ENCODE peak calls at places on chromosomes 3 and 15, in six cellular contexts. K is hypothalamus; P is LoVo; C is Calu3; A is activated naive CD4-positive, alpha-beta T cell treated with anti-CD3 and anti-CD28 coated beads, Interleukin-2, amount 10 ng/mL, durations not matched to agents 7 days and 5 days; G is stimulated activated CD4-positive, alpha-beta T cell treated with anti-CD3 and anti-CD28 coated beads, Interleukin-1b, Interleukin-23, amount 100 ng/mL, for 1 hour. D is an unnamed sample.

GRCh38 chr3:141328286-141329166 is 39.8 kb upstream of the ZBTB38 start:
- DNase-seq in K (no peak), P (no peak), C (no peak), A (no peak), G (no peak), D (no peak)

GRCh38 chr15:75694241-75695182 is 18.1 kb downstream of the CSPG4 start:
- DNase-seq in K (peak; percentile 38), P (no peak), C (peak; percentile 78), A (peak; percentile 29), G (no peak), D (no peak)

GRCh38 chr15:77634266-77634962 is 1.7 kb upstream of the LINGO1 start:
- DNase-seq in K (no peak), P (peak; percentile 49), C (peak; percentile 87), A (peak; percentile 80), G (peak; percentile 37), D (peak; percentile 61)

GRCh38 chr15:78739996-78740903 is 71.0 kb downstream of the ADAMTS7 start:
- DNase-seq in K (no peak), P (peak; percentile 52), C (peak; percentile 91), A (peak; percentile 82), G (no peak), D (peak; percentile 72)

GRCh38 chr15:91186892-91187644 is 87.0 kb downstream of the SV2B start:
- DNase-seq in K (no peak), P (peak; percentile 43), C (peak; percentile 47), A (peak; percentile 49), G (no peak), D (peak; percentile 35)

GRCh38 chr3:119643528-119643927 is 16.9 kb downstream of the POPDC2 start:
- DNase-seq in K (no peak), P (peak; percentile 37), C (no peak), A (no peak), G (no peak), D (no peak)

GRCh38 chr3:175983369-175983768 is 1124.2 kb downstream of the NAALADL2 start:
- DNase-seq in K (no peak), P (no peak), C (no peak), A (no peak), G (no peak), D (no peak)

GRCh38 chr15:67574981-67575632 is 32.6 kb downstream of the MAP2K5 start:
- DNase-seq in K (no peak), P (no peak), C (no peak), A (no peak), G (no peak), D (no peak)

GRCh38 chr15:63238796-63239195 is 38.6 kb upstream of the APH1B start:
- DNase-seq in K (no peak), P (no peak), C (no peak), A (no peak), G (no peak), D (no peak)

GRCh38 chr3:96331341-96331740 is 483.1 kb upstream of the EPHA6 start:
- DNase-seq in K (no peak), P (no peak), C (peak; percentile 15), A (no peak), G (no peak), D (peak; percentile 7)

GRCh38 chr15:99070268-99070667 is 34.6 kb upstream of the SYNM start:
- DNase-seq in K (no peak), P (peak; percentile 9), C (no peak), A (no peak), G (no peak), D (no peak)

GRCh38 chr3:61579685-61580084 is 18.3 kb downstream of the PTPRG start:
- DNase-seq in K (no peak), P (no peak), C (no peak), A (no peak), G (no peak), D (no peak)

GRCh38 chr3:48215466-48215865 is 7.8 kb upstream of the CAMP start:
- DNase-seq in K (no peak), P (no peak), C (no peak), A (no peak), G (no peak), D (no peak)

GRCh38 chr15:58369261-58369699 is 62.5 kb upstream of the LIPC start:
- DNase-seq in K (no peak), P (no peak), C (peak; percentile 16), A (peak; percentile 51), G (no peak), D (no peak)

GRCh38 chr3:179026636-179027035 is 45.0 kb downstream of the ZMAT3 start:
- DNase-seq in K (no peak), P (no peak), C (no peak), A (no peak), G (no peak), D (no peak)

GRCh38 chr3:154992655-154993054 is 87.5 kb upstream of the MME start:
- DNase-seq in K (no peak), P (no peak), C (no peak), A (no peak), G (no peak), D (no peak)

GRCh38 chr15:59371458-59372351 is 966 bp downstream of the MYO1E start:
- DNase-seq in K (no peak), P (peak; percentile 55), C (peak; percentile 64), A (peak; percentile 48), G (no peak), D (peak; percentile 65)

GRCh38 chr3:157493627-157494550 is 9.3 kb downstream of the VEPH1 start:
- DNase-seq in K (no peak), P (peak; percentile 32), C (peak; percentile 36), A (no peak), G (no peak), D (peak; percentile 16)

GRCh38 chr15:92452143-92452542 is 58.5 kb downstream of the ST8SIA2 start:
- DNase-seq in K (no peak), P (no peak), C (no peak), A (no peak), G (no peak), D (no peak)

GRCh38 chr3:39362177-39362576 is 21.0 kb upstream of the SLC25A38 start:
- DNase-seq in K (no peak), P (no peak), C (peak; percentile 33), A (no peak), G (no peak), D (no peak)

GRCh38 chr15:31824009-31824408 is 206.3 kb upstream of the CHRNA7 start:
- DNase-seq in K (no peak), P (no peak), C (no peak), A (no peak), G (no peak), D (no peak)

GRCh38 chr3:11548721-11549131 is 95.0 kb downstream of the VGLL4 start:
- DNase-seq in K (no peak), P (peak; percentile 19), C (no peak), A (no peak), G (no peak), D (no peak)

GRCh38 chr3:95134693-95135375 is 1072.0 kb downstream of the NSUN3 start:
- DNase-seq in K (no peak), P (no peak), C (no peak), A (no peak), G (no peak), D (no peak)

GRCh38 chr15:58524247-58524646 is 92.5 kb downstream of the LIPC start:
- DNase-seq in K (no peak), P (no peak), C (no peak), A (no peak), G (no peak), D (no peak)

GRCh38 chr3:146342971-146343370 is 92.1 kb upstream of the PLSCR4 start:
- DNase-seq in K (no peak), P (no peak), C (no peak), A (no peak), G (no peak), D (no peak)

GRCh38 chr15:84731774-84732173 is 15.8 kb upstream of the SEC11A start:
- DNase-seq in K (no peak), P (no peak), C (no peak), A (no peak), G (no peak), D (no peak)

GRCh38 chr15:80689716-80690115 is 5.4 kb upstream of the ABHD17C start:
- DNase-seq in K (no peak), P (no peak), C (no peak), A (no peak), G (no peak), D (no peak)

GRCh38 chr3:194278186-194278845 is 72.8 kb downstream of the CPN2 start:
- DNase-seq in K (no peak), P (no peak), C (no peak), A (peak; percentile 5), G (no peak), D (peak; percentile 4)

GRCh38 chr3:124767259-124767658 is 37.0 kb downstream of the UMPS start:
- DNase-seq in K (no peak), P (no peak), C (no peak), A (no peak), G (no peak), D (no peak)

D was measured in Caco-2.